ENCODE peak calls at places on chromosomes 4 and X, in six cellular contexts. T is esophagus squamous epithelium, Q is suprapubic skin, X is body of pancreas, Z is right lobe of liver, F is Peyer's patch. V is an unnamed sample. For H3K36me3, the result is how much of the 10 kb centered on the place peaks cover.

GRCh38 chr4:141605425-141605856 is 30.9 kb upstream of the IL15 start:
- DNase-seq in T (no peak), Q (no peak), X (no peak), Z (no peak), F (no peak), V (no peak)

GRCh38 chr4:144489831-144490230 is 156.1 kb upstream of the HHIP start:
- DNase-seq in T (no peak), Q (no peak), X (no peak), Z (no peak), F (no peak), V (no peak)

GRCh38 chrX:12580548-12580947 is 210.7 kb upstream of the PRPS2 start:
- DNase-seq in T (no peak), Q (no peak), X (no peak), Z (no peak), F (no peak), V (no peak)

GRCh38 chr4:139208404-139208945 is 31.5 kb upstream of the ELF2 start:
- DNase-seq in T (no peak), Q (no peak), X (peak), Z (no peak), F (no peak), V (peak)

GRCh38 chr4:98908703-98909262 is 20.1 kb downstream of the EIF4E start:
- DNase-seq in T (no peak), Q (no peak), X (no peak), Z (no peak), F (no peak), V (no peak)

GRCh38 chr4:157271166-157271869 is 50.8 kb downstream of the GRIA2 start:
- DNase-seq in T (no peak), Q (no peak), X (no peak), Z (no peak), F (no peak), V (no peak)

GRCh38 chr4:174255790-174256189 is 27.7 kb downstream of the FBXO8 start:
- DNase-seq in T (no peak), Q (no peak), X (no peak), Z (no peak), F (no peak), V (no peak)

GRCh38 chr4:72842323-72842722 is 227.2 kb downstream of the COX18 start:
- DNase-seq in T (no peak), Q (no peak), X (no peak), Z (no peak), F (no peak), V (no peak)

GRCh38 chr4:14338206-14338605 is 664.1 kb upstream of the CPEB2 start:
- DNase-seq in T (no peak), Q (no peak), X (no peak), Z (no peak), F (no peak), V (no peak)

GRCh38 chrX:155966876-155967275 is 30.6 kb upstream of the IL9R start:
- DNase-seq in T (no peak), Q (no peak), X (no peak), Z (no peak), F (no peak), V (no peak)

GRCh38 chrX:135086197-135086854 is 34.0 kb downstream of the ETDB start:
- DNase-seq in T (no peak), Q (no peak), X (peak), Z (no peak), F (no peak), V (peak)

GRCh38 chr4:23888421-23889319 is 1.2 kb downstream of the PPARGC1A start:
- DNase-seq in T (no peak), Q (no peak), X (no peak), Z (no peak), F (peak), V (no peak)

GRCh38 chrX:74422576-74423288 is 1.4 kb downstream of the SLC16A2 start:
- DNase-seq in T (no peak), Q (peak), X (peak), Z (peak), F (peak), V (peak)

GRCh38 chrX:154123241-154124219 is 20.5 kb upstream of the OPN1LW start:
- DNase-seq in T (no peak), Q (no peak), X (peak), Z (peak), F (no peak), V (no peak)

GRCh38 chr4:5374577-5374976 is 323.3 kb downstream of the STK32B start:
- DNase-seq in T (no peak), Q (peak), X (no peak), Z (no peak), F (no peak), V (no peak)

GRCh38 chrX:134603806-134604700 is 54.2 kb downstream of the PLAC1 start:
- DNase-seq in T (no peak), Q (no peak), X (no peak), Z (no peak), F (no peak), V (peak)

GRCh38 chr4:6806924-6807676 is 24.6 kb downstream of the KIAA0232 start:
- DNase-seq in T (no peak), Q (no peak), X (no peak), Z (no peak), F (no peak), V (no peak)

GRCh38 chrX:12946838-12947544 is 27.9 kb upstream of the TMSB4X start:
- DNase-seq in T (peak), Q (no peak), X (peak), Z (peak), F (no peak), V (peak)

GRCh38 chr4:103996637-103997036 is 276.9 kb upstream of the TACR3 start:
- DNase-seq in T (no peak), Q (no peak), X (peak), Z (no peak), F (no peak), V (no peak)

GRCh38 chrX:10014462-10015373 is 47.6 kb downstream of the CLDN34 start:
- DNase-seq in T (peak), Q (peak), X (peak), Z (peak), F (peak), V (peak)

GRCh38 chrX:49067285-49068120 is 6.3 kb downstream of the PRAF2 start:
- DNase-seq in T (no peak), Q (no peak), X (no peak), Z (no peak), F (no peak), V (no peak)

GRCh38 chr4:13476915-13477314 is 7.2 kb downstream of the RAB28 start:
- DNase-seq in T (no peak), Q (no peak), X (no peak), Z (no peak), F (no peak), V (no peak)

GRCh38 chr4:78057600-78058560 is 757 bp downstream of the FRAS1 start:
- DNase-seq in T (no peak), Q (peak), X (peak), Z (peak), F (peak), V (peak)

GRCh38 chrX:9909254-9909653 is 57.9 kb upstream of the CLDN34 start:
- DNase-seq in T (no peak), Q (no peak), X (no peak), Z (no peak), F (no peak), V (no peak)

GRCh38 chrX:19904778-19905367 is 17.5 kb upstream of the SH3KBP1 start:
- DNase-seq in T (no peak), Q (no peak), X (peak), Z (no peak), F (no peak), V (no peak)

GRCh38 chr4:48974979-48975640 is 11.0 kb upstream of the CWH43 start:
- DNase-seq in T (no peak), Q (no peak), X (no peak), Z (no peak), F (no peak), V (no peak)

GRCh38 chr4:57075353-57075752 is 34.8 kb downstream of the IGFBP7 start:
- DNase-seq in T (no peak), Q (no peak), X (no peak), Z (no peak), F (no peak), V (no peak)
- H3K36me3 ChIP-seq in T (under half), Q (under half), X (under half), Z (under half), F (under half), V (under half)

DNA sequence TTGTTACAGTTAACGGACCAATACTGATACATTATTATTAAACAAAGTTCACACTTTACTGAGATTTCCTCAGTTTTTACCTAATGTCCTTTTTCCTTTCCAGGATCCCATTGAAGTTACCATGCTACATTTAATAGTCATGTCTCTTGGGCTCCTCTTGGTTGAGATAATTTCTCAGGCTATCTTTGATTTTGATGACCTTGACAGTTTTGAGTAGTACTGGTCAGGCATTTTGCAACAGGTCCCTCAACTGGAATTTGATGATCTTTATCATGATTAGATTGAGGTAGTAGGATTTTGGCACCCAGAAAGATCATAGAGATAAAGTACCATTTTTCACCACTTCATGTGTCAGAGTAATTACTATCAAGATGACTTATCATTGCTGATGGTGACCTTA is 53.8 kb downstream of the NDNF start:
- DNase-seq in T (no peak), Q (no peak), X (no peak), Z (no peak), F (no peak), V (no peak)
- TF ChIP-seq POLR2A in T (no peak), Q (no peak), X (no peak), Z (no peak), F (no peak), V (no peak)

GRCh38 chrX:16739574-16739973 is 20.2 kb downstream of the SYAP1 start:
- DNase-seq in T (no peak), Q (no peak), X (no peak), Z (no peak), F (no peak), V (no peak)
- H3K36me3 ChIP-seq in T (half or more), Q (half or more), X (under half), Z (under half), F (under half), V (under half)

GRCh38 chrX:65667503-65668355 is at the start of gene MSN:
- DNase-seq in T (no peak), Q (peak), X (peak), Z (peak), F (peak), V (peak)
- TF ChIP-seq POLR2A in T (no peak), Q (no peak), X (peak), Z (peak), F (peak), V (peak)

GRCh38 chr4:184787766-184788503 is 37.8 kb downstream of the ACSL1 start:
- DNase-seq in T (no peak), Q (no peak), X (no peak), Z (no peak), F (no peak), V (no peak)

GRCh38 chr4:184785813-184786212 is 40.0 kb downstream of the ACSL1 start:
- DNase-seq in T (no peak), Q (no peak), X (no peak), Z (no peak), F (no peak), V (no peak)

GRCh38 chr4:184778325-184778724 is 44.4 kb upstream of the CENPU start:
- DNase-seq in T (no peak), Q (no peak), X (no peak), Z (no peak), F (no peak), V (no peak)

GRCh38 chr4:184784628-184785257 is 41.0 kb downstream of the ACSL1 start:
- DNase-seq in T (no peak), Q (no peak), X (no peak), Z (no peak), F (no peak), V (no peak)

GRCh38 chr4:184782731-184783472 is 42.9 kb downstream of the ACSL1 start:
- DNase-seq in T (no peak), Q (no peak), X (no peak), Z (no peak), F (no peak), V (no peak)
- H3K36me3 ChIP-seq in T (half or more), Q (half or more), X (under half), Z (half or more), F (under half), V (under half)

GRCh38 chr4:128812360-128812958 is 3.0 kb downstream of the JADE1 start:
- DNase-seq in T (no peak), Q (peak), X (peak), Z (peak), F (no peak), V (no peak)
- TF ChIP-seq POLR2A in T (no peak), Q (no peak), X (no peak), Z (no peak), F (no peak), V (no peak)

V was measured in uterus.